ENCODE peak calls at places on chromosomes 7 and 10, in four cellular contexts. U is A549, R is GM12891, F is sigmoid colon. T is an unnamed sample.

GRCh38 chr10:71713135-71714040 is 6.2 kb downstream of the C10orf105 start:
- DNase-seq in U (no peak), R (no peak), F (peak), T (peak)

GRCh38 chr7:41599760-41600159 is 103.1 kb downstream of the INHBA start:
- DNase-seq in U (peak), R (no peak), F (no peak), T (no peak)

GRCh38 chr7:2033586-2034135 is 199.1 kb downstream of the MAD1L1 start:
- DNase-seq in U (no peak), R (no peak), F (no peak), T (no peak)

GRCh38 chr10:17062493-17063487 is 66.8 kb downstream of the CUBN start:
- DNase-seq in U (peak), R (no peak), F (peak), T (no peak)

GRCh38 chr10:88136712-88137111 is 273.3 kb downstream of the PTEN start:
- DNase-seq in U (no peak), R (no peak), F (no peak), T (no peak)

GRCh38 chr7:157996359-157997079 is 591.1 kb downstream of the PTPRN2 start:
- DNase-seq in U (no peak), R (no peak), F (no peak), T (no peak)

GRCh38 chr7:44973610-44974401 is 5.0 kb downstream of the MYO1G start:
- DNase-seq in U (peak), R (no peak), F (no peak), T (peak)

GRCh38 chr10:84826704-84827103 is 498.3 kb downstream of the CCSER2 start:
- DNase-seq in U (no peak), R (no peak), F (no peak), T (no peak)

GRCh38 chr7:46003896-46004875 is 83.1 kb upstream of the IGFBP3 start:
- DNase-seq in U (peak), R (no peak), F (no peak), T (no peak)

GRCh38 chr7:3300221-3300650 is 816 bp upstream of the SDK1 start:
- DNase-seq in U (peak), R (no peak), F (peak), T (no peak)

GRCh38 chr10:126598009-126598408 is 72.5 kb downstream of the C10orf90 start:
- DNase-seq in U (peak), R (peak), F (no peak), T (peak)

GRCh38 chr10:112658900-112659328 is 211.9 kb downstream of the VTI1A start:
- DNase-seq in U (peak), R (no peak), F (no peak), T (no peak)

GRCh38 chr7:154598405-154598804 is 404.5 kb downstream of the PAXIP1 start:
- DNase-seq in U (no peak), R (no peak), F (no peak), T (no peak)

GRCh38 chr10:81116990-81117389 is 579.3 kb downstream of the SH2D4B start:
- DNase-seq in U (peak), R (no peak), F (no peak), T (no peak)

GRCh38 chr10:33196710-33197406 is 137.6 kb downstream of the NRP1 start:
- DNase-seq in U (peak), R (no peak), F (no peak), T (no peak)

GRCh38 chr10:59177862-59178235 is 1.4 kb downstream of the PHYHIPL start:
- DNase-seq in U (no peak), R (no peak), F (no peak), T (no peak)

GRCh38 chr10:89352039-89352597 is 24.3 kb downstream of the IFIT3 start:
- DNase-seq in U (peak), R (no peak), F (no peak), T (no peak)

GRCh38 chr7:8823486-8823885 is 390.1 kb downstream of the NXPH1 start:
- DNase-seq in U (peak), R (no peak), F (no peak), T (no peak)

GRCh38 chr7:116511552-116512523 is 12.3 kb downstream of the CAV2 start:
- DNase-seq in U (peak), R (no peak), F (no peak), T (no peak)

GRCh38 chr10:11869211-11869610 is 46.1 kb downstream of the PROSER2 start:
- DNase-seq in U (no peak), R (no peak), F (no peak), T (peak)

GRCh38 chr10:5971315-5971832 is 6.0 kb downstream of the IL15RA start:
- DNase-seq in U (no peak), R (no peak), F (peak), T (peak)
- TF ChIP-seq POLR2A in U (no peak), R (no peak), F (no peak), T (peak)

GRCh38 chr10:26468291-26468690 is 30.1 kb downstream of the APBB1IP start:
- DNase-seq in U (peak), R (no peak), F (no peak), T (no peak)

GRCh38 chr10:26472440-26472778 is 34.3 kb downstream of the APBB1IP start:
- DNase-seq in U (no peak), R (no peak), F (no peak), T (no peak)

GRCh38 chr10:26467639-26468038 is 29.5 kb downstream of the APBB1IP start:
- DNase-seq in U (no peak), R (no peak), F (no peak), T (no peak)

GRCh38 chr10:26464632-26465280 is 26.6 kb downstream of the APBB1IP start:
- DNase-seq in U (no peak), R (no peak), F (no peak), T (no peak)

GRCh38 chr10:26468691-26469090 is 30.6 kb downstream of the APBB1IP start:
- DNase-seq in U (no peak), R (no peak), F (no peak), T (no peak)
- TF ChIP-seq POLR2A in U (no peak), R (no peak), F (no peak), T (no peak)

DNA sequence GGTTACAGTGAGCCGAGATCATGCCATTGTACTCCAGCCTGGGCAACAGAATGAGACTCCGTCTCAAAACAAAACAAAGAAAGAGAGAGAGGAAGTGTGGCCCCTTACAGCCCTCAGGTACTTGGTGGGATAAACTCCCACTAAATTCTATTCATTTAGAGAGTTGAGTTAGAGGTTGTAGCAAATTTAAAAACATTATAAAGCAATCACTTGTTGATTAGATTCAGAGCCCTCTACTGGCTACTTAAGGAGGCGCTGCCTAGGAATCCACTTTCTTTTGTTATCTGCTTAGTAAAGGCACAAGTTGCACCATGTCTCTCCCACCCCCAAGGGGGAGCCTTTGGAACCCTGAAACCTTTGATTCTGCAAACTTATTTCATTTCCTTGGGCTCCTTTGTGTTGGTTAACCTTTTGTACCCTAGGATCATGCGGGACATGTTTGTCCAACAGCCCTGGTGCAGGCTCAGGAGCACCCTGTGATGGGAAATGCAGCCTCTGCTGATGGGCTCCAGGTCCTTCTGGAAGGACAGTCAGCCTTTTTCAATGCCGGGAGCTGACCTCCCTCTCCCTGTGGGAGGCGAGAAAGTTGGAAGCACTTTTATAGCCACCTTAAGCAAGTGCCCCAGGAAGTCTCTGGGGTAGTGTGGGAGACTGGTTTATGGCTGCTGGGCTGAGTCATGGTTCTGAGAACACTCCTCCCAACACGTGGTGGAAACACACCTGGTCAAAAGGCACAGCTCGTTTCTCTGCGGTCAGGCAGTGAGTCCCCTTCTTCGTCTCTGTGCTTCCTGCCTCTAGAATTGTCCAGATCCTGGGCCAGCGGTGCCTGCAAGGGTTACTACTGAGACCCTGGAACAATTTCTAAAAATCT is 2.3 kb downstream of the HKDC1 start:
- DNase-seq in U (peak), R (peak), F (no peak), T (peak)
- TF ChIP-seq POLR2A in U (no peak), R (peak), F (no peak), T (peak)

GRCh38 chr7:10940748-10941358 is 32.8 kb upstream of the PHF14 start:
- DNase-seq in U (no peak), R (no peak), F (no peak), T (peak)

GRCh38 chr7:10934292-10934691 is 39.4 kb upstream of the PHF14 start:
- DNase-seq in U (no peak), R (no peak), F (no peak), T (no peak)

GRCh38 chr7:10939237-10939910 is 34.3 kb upstream of the PHF14 start:
- DNase-seq in U (peak), R (no peak), F (no peak), T (peak)

DNA sequence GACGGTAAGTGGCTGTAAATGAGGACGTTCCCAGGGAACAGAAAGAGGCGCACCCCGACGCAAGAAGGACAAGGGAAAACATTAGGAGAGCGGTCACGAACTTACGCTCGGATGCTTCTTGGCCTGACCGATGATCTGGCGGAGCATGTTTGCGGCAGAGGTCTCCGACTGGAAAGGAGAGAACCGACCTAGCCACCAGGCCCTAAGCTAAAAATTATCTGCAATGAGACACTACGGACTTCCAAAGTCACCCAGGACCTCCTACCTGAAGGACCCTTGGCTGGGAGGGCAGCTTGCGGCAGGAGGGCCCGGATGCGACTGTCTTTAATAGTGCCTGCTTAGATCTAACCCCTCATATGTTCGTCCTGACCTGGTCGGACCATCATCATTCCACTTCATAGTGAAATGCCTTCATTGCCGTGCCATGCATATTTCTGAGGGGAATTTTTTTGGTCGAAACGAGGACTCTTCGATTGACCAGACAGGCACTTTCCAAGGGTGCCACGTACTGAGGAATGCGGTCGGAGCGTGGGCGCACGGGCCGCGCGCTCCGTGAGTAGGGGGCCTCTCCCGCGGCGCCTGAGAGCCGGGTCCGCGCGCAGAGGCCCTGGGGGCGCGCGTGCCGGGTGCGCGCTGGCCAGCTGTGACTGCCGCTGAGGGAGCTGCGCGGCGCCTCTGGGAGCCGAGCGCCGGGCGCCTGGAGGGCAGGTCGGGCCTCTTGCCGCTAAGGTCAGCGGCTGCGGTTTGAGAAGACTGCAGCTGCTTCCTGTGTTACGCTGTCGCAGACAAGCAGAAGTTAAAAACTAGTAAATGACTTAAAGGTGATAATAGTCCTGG is 33.5 kb upstream of the PHF14 start:
- DNase-seq in U (peak), R (peak), F (peak), T (peak)
- TF ChIP-seq POLR2A in U (peak), R (peak), F (peak), T (peak)

GRCh38 chr10:22228943-22229755 is 11.3 kb upstream of the EBLN1 start:
- DNase-seq in U (peak), R (peak), F (peak), T (peak)
- TF ChIP-seq POLR2A in U (peak), R (no peak), F (no peak), T (peak)

GRCh38 chr10:22545643-22546042 is 168.7 kb downstream of the PIP4K2A start:
- DNase-seq in U (no peak), R (no peak), F (no peak), T (no peak)
- TF ChIP-seq POLR2A in U (no peak), R (no peak), F (no peak), T (no peak)

GRCh38 chr7:23597064-23597907 is at the start of gene CCDC126:
- DNase-seq in U (peak), R (peak), F (peak), T (peak)
- TF ChIP-seq POLR2A in U (peak), R (no peak), F (peak), T (no peak)

GRCh38 chr10:117541909-117542705 is 439 bp upstream of the EMX2 start:
- DNase-seq in U (peak), R (no peak), F (no peak), T (peak)
- TF ChIP-seq POLR2A in U (no peak), R (no peak), F (no peak), T (no peak)